ENCODE peak calls at places on chromosome 12, in five cellular contexts. Z is effector memory CD8-positive, alpha-beta T cell; X is CD8-positive, alpha-beta memory T cell; K is cardiac fibroblast; Y is iPS-NIHi11. O is an unnamed sample.

GRCh38 chr12:26524862-26525465 is 308.0 kb downstream of the ITPR2 start:
- DNase-seq in Z (no peak), X (no peak), K (peak; percentile 34), Y (peak; percentile 29), O (peak; percentile 38)

GRCh38 chr12:101490286-101490920 is 15.3 kb downstream of the SPIC start:
- DNase-seq in Z (no peak), X (no peak), K (no peak), Y (peak; percentile 63), O (no peak)

GRCh38 chr12:122980192-122981035 is at the start of gene ARL6IP4:
- DNase-seq in Z (peak; percentile 51), X (peak; percentile 44), K (peak; percentile 71), Y (peak; percentile 91), O (peak; percentile 52)

GRCh38 chr12:3107071-3107583 is 29.9 kb downstream of the TSPAN9 start:
- DNase-seq in Z (no peak), X (no peak), K (peak; percentile 47), Y (no peak), O (no peak)

GRCh38 chr12:62021808-62022207 is 238.4 kb upstream of the USP15 start:
- DNase-seq in Z (no peak), X (no peak), K (no peak), Y (no peak), O (no peak)

GRCh38 chr12:113247123-113248045 is 26.1 kb downstream of the TPCN1 start:
- DNase-seq in Z (no peak), X (no peak), K (no peak), Y (no peak), O (no peak)

GRCh38 chr12:92369643-92370042 is 224.0 kb upstream of the BTG1 start:
- DNase-seq in Z (no peak), X (no peak), K (peak; percentile 2), Y (no peak), O (peak; percentile 78)

GRCh38 chr12:118098911-118099671 is 4.7 kb downstream of the VSIG10 start:
- DNase-seq in Z (no peak), X (no peak), K (no peak), Y (no peak), O (no peak)

GRCh38 chr12:123897221-123897620 is 75.4 kb downstream of the CCDC92 start:
- DNase-seq in Z (no peak), X (no peak), K (peak; percentile 30), Y (no peak), O (peak; percentile 71)

GRCh38 chr12:92297932-92298681 is 152.5 kb upstream of the BTG1 start:
- DNase-seq in Z (no peak), X (no peak), K (peak; percentile 66), Y (no peak), O (peak; percentile 85)

GRCh38 chr12:76489737-76490136 is 69.8 kb downstream of the OSBPL8 start:
- DNase-seq in Z (no peak), X (no peak), K (peak; percentile 13), Y (no peak), O (peak; percentile 7)

GRCh38 chr12:46546634-46547273 is 174.2 kb upstream of the SLC38A2 start:
- DNase-seq in Z (no peak), X (no peak), K (peak; percentile 31), Y (no peak), O (no peak)

GRCh38 chr12:116319851-116320621 is 42.5 kb upstream of the MED13L start:
- DNase-seq in Z (no peak), X (no peak), K (peak; percentile 95), Y (no peak), O (peak; percentile 99)

GRCh38 chr12:8697120-8697475 is 693 bp upstream of the RIMKLB start:
- DNase-seq in Z (peak; percentile 6), X (no peak), K (peak; percentile 67), Y (no peak), O (peak; percentile 43)

GRCh38 chr12:28191690-28192089 is 1.4 kb downstream of the CCDC91 start:
- DNase-seq in Z (peak; percentile 41), X (no peak), K (peak; percentile 47), Y (no peak), O (peak; percentile 12)

GRCh38 chr12:70971395-70971794 is 50.9 kb upstream of the PTPRR start:
- DNase-seq in Z (no peak), X (no peak), K (peak; percentile 84), Y (no peak), O (peak; percentile 95)

GRCh38 chr12:122811777-122812176 is 23.5 kb upstream of the HIP1R start:
- DNase-seq in Z (no peak), X (no peak), K (no peak), Y (no peak), O (no peak)

GRCh38 chr12:100718212-100718611 is 76.4 kb upstream of the ANO4 start:
- DNase-seq in Z (no peak), X (no peak), K (peak; percentile 6), Y (peak; percentile 11), O (peak; percentile 5)